ENCODE peak calls at places on chromosomes 12 and 14, in ten cellular contexts. C is sigmoid colon; H is CD8-positive, alpha-beta memory T cell; N is breast epithelium; W is neuronal stem cell; U is colonic mucosa; S is neural progenitor cell; E is fibroblast of lung; X is aorta; A is lung. B is an unnamed sample. For H3K4me1, the result is how much of the 10 kb centered on the place peaks cover.

GRCh38 chr12:94322346-94322745 is 137.3 kb downstream of the CEP83 start:
- DNase-seq in E (no peak), A (no peak), W (no peak), N (no peak), H (no peak), X (peak), U (no peak), C (no peak), S (no peak), B (no peak)

GRCh38 chr12:75994069-75994740 is 37.4 kb downstream of the PHLDA1 start:
- DNase-seq in W (no peak), C (no peak), U (no peak), S (no peak), A (no peak), E (no peak), N (no peak), X (no peak), H (no peak), B (no peak)

GRCh38 chr12:12534975-12535374 is 27.7 kb downstream of the DUSP16 start:
- DNase-seq in H (no peak), E (no peak), W (no peak), X (no peak), N (no peak), S (no peak), A (no peak), U (no peak), C (no peak), B (no peak)

GRCh38 chr14:34374998-34375740 is 86.9 kb downstream of the SPTSSA start:
- DNase-seq in S (no peak), C (no peak), E (peak), N (no peak), H (no peak), U (no peak), A (peak), W (no peak), X (no peak), B (no peak)

GRCh38 chr14:63938198-63939005 is 85.6 kb downstream of the SYNE2 start:
- DNase-seq in H (no peak), E (no peak), X (no peak), C (no peak), S (no peak), N (no peak), W (no peak), A (no peak), U (no peak), B (no peak)

GRCh38 chr12:89939468-89940215 is 231.0 kb upstream of the ATP2B1 start:
- DNase-seq in C (no peak), U (no peak), E (no peak), X (no peak), W (no peak), S (no peak), A (no peak), N (no peak), H (no peak), B (no peak)

GRCh38 chr12:69497308-69498026 is 27.3 kb downstream of the FRS2 start:
- DNase-seq in U (no peak), C (no peak), H (no peak), W (no peak), S (no peak), A (no peak), E (peak), N (no peak), X (no peak), B (no peak)

GRCh38 chr14:29222671-29223268 is 456.2 kb downstream of the FOXG1 start:
- DNase-seq in U (no peak), W (no peak), N (no peak), S (no peak), E (peak), A (no peak), H (no peak), X (no peak), C (no peak), B (no peak)

GRCh38 chr12:92784356-92784755 is 81.6 kb downstream of the PLEKHG7 start:
- DNase-seq in A (no peak), X (no peak), W (no peak), H (no peak), E (peak), S (no peak), N (no peak), C (no peak), U (no peak), B (no peak)

GRCh38 chr14:86712176-86712575 is 1182.2 kb downstream of the FLRT2 start:
- DNase-seq in H (no peak), C (no peak), E (no peak), S (no peak), A (no peak), W (no peak), X (no peak), N (no peak), U (no peak), B (no peak)

GRCh38 chr14:69614592-69614991 is 3.2 kb downstream of the SUSD6 start:
- DNase-seq in W (no peak), U (peak), N (no peak), X (no peak), H (no peak), C (no peak), S (no peak), A (peak), E (no peak), B (no peak)

GRCh38 chr12:117148642-117149041 is 41.6 kb downstream of the FBXO21 start:
- DNase-seq in N (no peak), W (no peak), C (no peak), E (peak), U (no peak), X (no peak), S (no peak), H (no peak), A (no peak), B (no peak)

GRCh38 chr14:54498095-54498531 is 9.3 kb upstream of the GMFB start:
- DNase-seq in W (no peak), N (no peak), A (no peak), E (no peak), S (no peak), C (no peak), X (no peak), U (peak), H (no peak), B (no peak)

GRCh38 chr12:102769323-102769916 is 147.6 kb downstream of the PAH start:
- DNase-seq in H (peak), C (peak), N (no peak), A (peak), E (peak), U (peak), W (peak), X (no peak), S (peak), B (peak)

GRCh38 chr14:22821193-22822016 is 6.2 kb upstream of the SLC7A7 start:
- DNase-seq in U (no peak), X (no peak), A (no peak), N (no peak), H (no peak), S (no peak), W (no peak), C (peak), E (no peak), B (no peak)
- H3K4me3 ChIP-seq in U (no peak), X (no peak), A (no peak), N (no peak), H (no peak), S (peak), W (peak), C (no peak), E (no peak), B (no peak)

GRCh38 chr12:65882504-65882903 is 58.2 kb downstream of the HMGA2 start:
- DNase-seq in A (no peak), N (no peak), U (no peak), S (no peak), W (no peak), E (no peak), X (no peak), C (no peak), H (no peak), B (no peak)

GRCh38 chr12:65886996-65887395 is 62.7 kb downstream of the HMGA2 start:
- DNase-seq in U (no peak), X (no peak), A (no peak), S (no peak), W (no peak), N (no peak), H (no peak), C (no peak), E (peak), B (no peak)

GRCh38 chr12:65881965-65882413 is 57.7 kb downstream of the HMGA2 start:
- DNase-seq in H (no peak), E (peak), X (peak), C (peak), N (peak), A (peak), S (peak), U (peak), W (no peak), B (peak)

GRCh38 chr12:65885716-65886115 is 61.4 kb downstream of the HMGA2 start:
- DNase-seq in E (no peak), U (no peak), C (no peak), A (no peak), H (no peak), W (no peak), X (no peak), N (no peak), S (no peak), B (no peak)

GRCh38 chr12:65885312-65885711 is 61.0 kb downstream of the HMGA2 start:
- DNase-seq in N (no peak), X (no peak), W (no peak), E (no peak), H (no peak), S (no peak), U (no peak), A (no peak), C (no peak), B (no peak)
- H3K4me1 ChIP-seq in N (under half), X (under half), W (under half), E (under half), H (under half), S (under half), U (under half), A (under half), C (under half), B (under half)

GRCh38 chr14:76682367-76682766 is 78.9 kb upstream of the VASH1 start:
- DNase-seq in E (no peak), N (no peak), W (no peak), A (no peak), H (no peak), S (no peak), C (no peak), X (no peak), U (no peak), B (no peak)
- H3K4me3 ChIP-seq in E (no peak), N (no peak), W (no peak), A (no peak), H (no peak), S (no peak), C (no peak), X (no peak), U (no peak), B (no peak)

GRCh38 chr14:99684356-99684952 is 356 bp downstream of the CYP46A1 start:
- DNase-seq in N (no peak), H (no peak), A (no peak), U (no peak), W (no peak), X (no peak), C (no peak), S (no peak), E (peak), B (no peak)
- H3K4me1 ChIP-seq in N (under half), H (under half), A (under half), U (under half), W (under half), X (under half), C (under half), S (under half), E (under half), B (under half)

GRCh38 chr14:73755434-73756014 is 41.3 kb upstream of the PNMA1 start:
- DNase-seq in W (no peak), S (no peak), A (no peak), X (no peak), N (no peak), H (no peak), U (peak), C (peak), E (no peak), B (no peak)

GRCh38 chr14:73759183-73759713 is 45.1 kb upstream of the PNMA1 start:
- DNase-seq in U (peak), H (peak), A (peak), W (no peak), X (peak), C (peak), S (peak), N (no peak), E (peak), B (no peak)

GRCh38 chr14:73757876-73758391 is 43.8 kb upstream of the PNMA1 start:
- DNase-seq in X (no peak), U (no peak), C (peak), S (no peak), A (no peak), E (no peak), N (no peak), H (no peak), W (no peak), B (no peak)

GRCh38 chr14:73758392-73759182 is 44.4 kb upstream of the PNMA1 start:
- DNase-seq in U (peak), S (peak), N (no peak), X (peak), C (peak), W (no peak), A (peak), H (peak), E (peak), B (peak)

DNA sequence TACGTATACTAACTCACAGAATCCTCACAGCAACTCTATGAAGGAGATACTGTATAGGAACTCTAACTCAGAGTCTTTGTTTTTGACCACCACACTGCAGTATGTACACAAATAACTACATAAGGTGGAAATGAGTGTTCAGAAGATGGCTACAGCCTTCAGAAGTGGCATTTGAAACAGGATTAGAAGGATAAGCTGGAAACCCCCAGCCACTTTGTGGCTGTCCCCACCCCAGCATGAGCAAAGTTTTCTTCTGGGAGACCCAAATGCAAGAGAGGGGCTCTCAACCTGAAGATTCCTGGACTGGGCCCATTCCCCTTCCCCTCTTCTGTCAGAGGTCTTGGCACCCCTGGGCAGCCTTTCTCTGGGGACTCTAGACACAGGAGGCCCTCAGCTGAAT is 43.2 kb upstream of the PNMA1 start:
- DNase-seq in H (no peak), N (no peak), C (no peak), S (no peak), A (no peak), W (no peak), X (no peak), U (no peak), E (no peak), B (no peak)
- H3K4me3 ChIP-seq in H (peak), N (peak), C (peak), S (no peak), A (no peak), W (no peak), X (no peak), U (peak), E (peak), B (peak)

DNA sequence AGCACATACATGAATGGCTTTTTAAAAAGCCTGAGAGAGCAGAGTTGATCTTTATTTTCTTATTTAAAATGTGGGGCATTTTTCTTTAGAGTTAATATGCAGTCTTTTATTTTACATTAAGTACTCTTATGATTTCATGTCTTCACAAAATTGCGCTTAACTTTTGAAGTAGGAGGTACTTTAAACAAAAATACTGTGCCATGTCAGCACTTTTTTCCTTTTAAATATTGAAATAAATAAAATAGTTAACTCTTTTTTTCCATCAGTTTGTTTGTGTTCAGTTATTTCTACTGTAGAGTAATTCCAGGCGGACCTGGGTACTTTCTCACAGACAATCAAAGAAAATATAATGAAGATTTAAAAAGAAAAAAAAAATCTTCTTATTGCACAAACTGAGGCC is 231.7 kb downstream of the DPF3 start:
- DNase-seq in U (no peak), N (no peak), W (no peak), X (no peak), A (no peak), H (no peak), E (no peak), C (no peak), S (no peak), B (no peak)
- H3K4me1 ChIP-seq in U (under half), N (under half), W (under half), X (under half), A (under half), H (under half), E (under half), C (under half), S (under half), B (under half)

DNA sequence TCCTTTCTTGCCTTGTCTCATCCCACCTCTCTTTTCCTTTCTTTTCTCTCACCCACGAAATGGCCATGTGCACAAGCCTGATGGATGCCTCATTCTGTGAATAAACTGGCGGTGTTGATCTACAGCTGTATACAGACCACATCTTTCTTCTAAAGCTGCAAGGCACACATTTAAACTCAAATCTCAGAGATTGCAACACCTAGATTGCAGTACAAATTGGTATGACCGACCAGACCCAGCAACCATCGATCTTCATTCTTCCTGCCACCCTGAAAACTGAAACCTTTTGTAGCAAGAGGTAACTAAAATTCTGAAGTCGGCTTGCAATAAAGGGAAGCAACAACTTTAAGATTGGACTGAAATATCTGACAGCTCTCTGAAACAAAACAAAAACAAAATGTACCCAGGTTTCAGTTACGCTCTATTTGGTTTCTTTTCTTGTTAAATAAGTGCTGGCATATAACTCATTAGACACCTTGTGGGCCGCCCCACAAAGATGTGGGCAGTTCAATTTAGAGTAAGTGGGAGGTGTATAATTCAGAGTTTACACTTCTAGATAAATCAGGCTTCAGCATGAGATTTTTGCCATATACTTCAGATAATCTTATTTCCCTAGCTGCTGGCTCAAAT is 390.0 kb upstream of the NOVA1 start:
- DNase-seq in U (no peak), H (no peak), N (no peak), X (no peak), A (no peak), W (no peak), C (no peak), E (no peak), S (no peak), B (no peak)
- H3K4me3 ChIP-seq in U (no peak), H (no peak), N (peak), X (no peak), A (no peak), W (no peak), C (no peak), E (no peak), S (no peak), B (no peak)

GRCh38 chr12:111434680-111435338 is 29.1 kb downstream of the SH2B3 start:
- DNase-seq in C (peak), N (no peak), X (no peak), S (no peak), H (peak), U (peak), E (peak), W (no peak), A (no peak), B (no peak)
- H3K4me1 ChIP-seq in C (under half), N (under half), X (under half), S (under half), H (half or more), U (half or more), E (under half), W (under half), A (half or more), B (half or more)

B was measured in tibial nerve.